ENCODE peak calls at places on chromosomes 12 and 14, in seven cellular contexts. Y, J, B, Z, U, N and W are unnamed samples.

GRCh38 chr12:124626841-124627502 is 59.6 kb upstream of the NCOR2 start:
- DNase-seq in Y (no peak), J (peak; percentile 85), B (peak; percentile 88), Z (peak; percentile 80), U (peak; percentile 79), N (no peak), W (no peak)

GRCh38 chr12:13547283-13547682 is 350.8 kb downstream of the EMP1 start:
- DNase-seq in Y (no peak), J (no peak), B (no peak), Z (no peak), U (no peak), N (no peak), W (no peak)

GRCh38 chr12:74066476-74066875 is 471.2 kb upstream of the ATXN7L3B start:
- DNase-seq in Y (peak; percentile 46), J (no peak), B (no peak), Z (no peak), U (no peak), N (no peak), W (no peak)

GRCh38 chr14:100305446-100306255 is 593 bp downstream of the SLC25A29 start:
- DNase-seq in Y (peak; percentile 85), J (no peak), B (peak; percentile 33), Z (no peak), U (peak; percentile 34), N (no peak), W (no peak)

GRCh38 chr12:64177001-64177400 is 45.1 kb downstream of the KICS2 start:
- DNase-seq in Y (no peak), J (no peak), B (no peak), Z (no peak), U (peak; percentile 81), N (no peak), W (no peak)

GRCh38 chr12:55718020-55718419 is 2.2 kb upstream of the RDH5 start:
- DNase-seq in Y (no peak), J (no peak), B (no peak), Z (no peak), U (no peak), N (peak; percentile 39), W (no peak)

GRCh38 chr12:64184216-64184615 is 37.9 kb downstream of the KICS2 start:
- DNase-seq in Y (no peak), J (no peak), B (no peak), Z (no peak), U (no peak), N (no peak), W (no peak)

GRCh38 chr12:88298761-88299242 is 156.7 kb downstream of the TMTC3 start:
- DNase-seq in Y (no peak), J (no peak), B (no peak), Z (no peak), U (peak; percentile 69), N (peak; percentile 99), W (peak; percentile 93)

GRCh38 chr12:11836282-11836963 is 186.9 kb downstream of the ETV6 start:
- DNase-seq in Y (peak; percentile 75), J (peak; percentile 69), B (no peak), Z (no peak), U (no peak), N (no peak), W (no peak)

GRCh38 chr12:104171785-104172563 is 34.0 kb upstream of the NFYB start:
- DNase-seq in Y (no peak), J (peak; percentile 42), B (no peak), Z (no peak), U (no peak), N (no peak), W (no peak)

GRCh38 chr12:69896653-69897381 is 71.8 kb downstream of the MYRFL start:
- DNase-seq in Y (no peak), J (no peak), B (no peak), Z (no peak), U (no peak), N (no peak), W (no peak)

GRCh38 chr12:83826112-83826511 is 1086.5 kb downstream of the SLC6A15 start:
- DNase-seq in Y (no peak), J (no peak), B (no peak), Z (no peak), U (peak; percentile 8), N (no peak), W (no peak)

GRCh38 chr12:102905229-102905628 is 11.8 kb downstream of the PAH start:
- DNase-seq in Y (no peak), J (no peak), B (no peak), Z (no peak), U (no peak), N (no peak), W (no peak)

GRCh38 chr12:71685312-71685906 is 473 bp upstream of the TMEM19 start:
- DNase-seq in Y (no peak), J (no peak), B (no peak), Z (no peak), U (no peak), N (no peak), W (no peak)

GRCh38 chr12:69897744-69898143 is 72.7 kb downstream of the MYRFL start:
- DNase-seq in Y (no peak), J (no peak), B (peak; percentile 58), Z (no peak), U (peak; percentile 48), N (peak; percentile 98), W (peak; percentile 74)

GRCh38 chr14:91968280-91968679 is 20.8 kb upstream of the FBLN5 start:
- DNase-seq in Y (no peak), J (no peak), B (no peak), Z (no peak), U (no peak), N (no peak), W (no peak)

GRCh38 chr14:56555921-56556570 is 23.6 kb upstream of the TMEM260 start:
- DNase-seq in Y (no peak), J (no peak), B (no peak), Z (no peak), U (peak; percentile 46), N (peak; percentile 24), W (peak; percentile 37)

GRCh38 chr14:103382375-103382774 is 2.8 kb upstream of the MARK3 start:
- DNase-seq in Y (no peak), J (no peak), B (no peak), Z (no peak), U (no peak), N (peak; percentile 71), W (peak; percentile 90)

GRCh38 chr14:95361373-95362179 is 41.9 kb upstream of the CLMN start:
- DNase-seq in Y (peak; percentile 75), J (peak; percentile 59), B (no peak), Z (no peak), U (peak; percentile 36), N (no peak), W (no peak)
- TF ChIP-seq CTCF in Y (peak; percentile 65), J (no peak), B (peak; percentile 67), Z (peak; percentile 32), U (peak; percentile 66), N (peak; percentile 24), W (peak; percentile 71)

GRCh38 chr12:67422081-67422480 is 152.9 kb downstream of the CAND1 start:
- DNase-seq in Y (no peak), J (no peak), B (no peak), Z (no peak), U (no peak), N (no peak), W (no peak)

GRCh38 chr12:67426067-67426466 is 156.9 kb downstream of the CAND1 start:
- DNase-seq in Y (no peak), J (no peak), B (no peak), Z (no peak), U (no peak), N (peak; percentile 83), W (no peak)

GRCh38 chr12:67427336-67427735 is 158.2 kb downstream of the CAND1 start:
- DNase-seq in Y (no peak), J (no peak), B (no peak), Z (no peak), U (no peak), N (no peak), W (peak; percentile 56)

GRCh38 chr12:67425394-67425793 is 156.2 kb downstream of the CAND1 start:
- DNase-seq in Y (no peak), J (no peak), B (no peak), Z (no peak), U (no peak), N (no peak), W (no peak)

DNA sequence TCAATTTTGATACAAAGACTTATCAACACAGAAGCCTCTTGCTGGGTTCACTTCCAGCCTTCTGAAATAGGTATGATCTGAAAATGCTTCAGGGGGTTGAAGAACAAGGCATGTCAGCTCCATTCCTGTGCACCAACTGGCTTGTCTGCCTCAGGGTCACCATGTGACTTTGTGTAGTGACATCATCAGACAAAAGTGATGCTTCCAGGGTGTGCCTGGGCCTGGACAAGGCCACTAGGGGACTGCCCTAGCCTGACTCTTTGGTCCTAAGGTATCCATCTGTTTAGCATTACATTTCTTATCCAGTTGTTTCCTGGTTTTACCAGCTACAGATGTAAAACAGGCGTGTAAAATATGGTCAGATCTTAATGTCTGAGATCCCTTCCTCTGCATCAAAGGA is 155.6 kb downstream of the CAND1 start:
- DNase-seq in Y (no peak), J (no peak), B (no peak), Z (no peak), U (no peak), N (no peak), W (no peak)
- H3K27ac ChIP-seq in Y (no peak overlapping the region), J (no peak overlapping the region), B (no peak overlapping the region), Z (no peak overlapping the region), U (no peak overlapping the region), N (no peak overlapping the region), W (no peak overlapping the region)

DNA sequence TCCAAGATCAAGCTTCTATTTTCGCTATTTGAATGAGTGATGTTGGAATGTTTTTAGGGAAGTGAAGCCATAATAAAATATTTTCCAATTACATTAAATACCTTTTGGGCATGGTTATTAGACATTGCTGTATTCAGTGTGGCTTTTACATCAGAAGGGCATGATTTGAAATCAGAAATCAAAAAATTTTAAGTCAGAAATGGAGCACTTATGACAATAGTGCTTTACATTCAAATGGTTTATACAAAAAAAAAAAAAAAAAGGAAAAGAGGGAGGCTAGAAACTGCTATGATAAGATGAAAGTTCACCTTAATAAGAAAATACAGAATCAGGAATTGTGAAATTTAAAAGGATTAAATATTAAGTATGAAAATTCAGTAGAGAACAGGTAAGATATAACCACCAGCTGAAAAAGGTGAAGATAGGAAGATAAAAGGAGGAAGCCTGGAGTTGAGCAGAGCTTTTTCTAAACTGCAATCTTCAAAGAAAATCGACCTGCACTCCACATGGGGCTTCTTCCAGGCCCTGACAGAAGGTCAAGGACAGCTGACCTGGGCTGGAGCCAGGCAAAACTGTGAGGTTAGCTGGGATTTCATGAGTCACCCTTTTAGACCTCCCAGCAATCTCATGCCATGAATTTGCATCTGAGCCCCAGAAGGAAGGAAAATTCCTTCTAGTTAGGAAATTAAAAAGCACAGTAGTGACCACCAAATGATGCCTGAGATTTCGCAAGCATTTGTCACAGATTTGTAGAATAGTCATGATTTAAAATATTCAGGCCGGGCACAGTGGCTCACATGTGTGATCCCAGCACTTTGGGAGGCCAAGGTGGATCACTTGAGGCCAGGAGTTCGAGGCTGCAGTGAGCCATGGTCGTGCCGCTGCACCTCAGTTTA is 23.4 kb upstream of the BMP4 start:
- DNase-seq in Y (no peak), J (no peak), B (peak; percentile 43), Z (peak; percentile 28), U (no peak), N (peak; percentile 85), W (no peak)
- H3K4me1 ChIP-seq in Y (no peaks in the 10 kb centered on the region), J (no peaks in the 10 kb centered on the region), B (peaks cover 20% of the 10 kb centered on the region), Z (no peaks in the 10 kb centered on the region), U (no peaks in the 10 kb centered on the region), N (peaks cover 6% of the 10 kb centered on the region), W (no peaks in the 10 kb centered on the region)

DNA sequence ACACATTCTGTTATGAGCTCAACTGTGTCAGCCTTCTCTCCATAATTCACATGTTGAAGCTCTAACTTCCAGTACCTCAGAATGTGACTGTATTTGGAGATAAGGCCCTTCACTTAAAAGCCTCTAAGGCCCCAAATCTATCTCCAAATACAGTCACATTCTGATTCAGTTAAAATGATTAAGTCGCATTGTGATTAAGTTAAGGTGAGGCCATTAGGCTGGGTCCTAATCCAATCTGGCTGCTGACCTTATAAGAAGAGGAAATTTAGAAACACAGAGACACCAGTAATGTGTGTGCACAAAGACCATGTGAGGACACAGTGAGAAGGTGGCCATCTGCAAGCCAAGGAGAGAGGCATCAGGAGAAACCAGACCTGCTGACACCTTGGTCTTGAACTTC is 141.6 kb downstream of the GXYLT1 start:
- DNase-seq in Y (no peak), J (no peak), B (no peak), Z (no peak), U (no peak), N (no peak), W (no peak)
- TF ChIP-seq CTCF in Y (no peak), J (no peak), B (no peak), Z (no peak), U (no peak), N (no peak), W (no peak)